ENCODE peak calls at places on chromosomes 11 and 22, in four cellular contexts. One of them, this sample, is unnamed.

GRCh38 chr11:45644981-45645889 is 20.2 kb downstream of the CHST1 start:
- DNase-seq in breast epithelium: no peak
- DNase-seq in A549: no peak
- DNase-seq in H54: no peak
- DNase-seq in this sample: peak

GRCh38 chr22:27670701-27671412 is 130.7 kb downstream of the MN1 start:
- DNase-seq in breast epithelium: no peak
- DNase-seq in A549: no peak
- DNase-seq in H54: no peak
- DNase-seq in this sample: no peak

GRCh38 chr11:116240661-116241060 is 532.1 kb downstream of the BUD13 start:
- DNase-seq in breast epithelium: no peak
- DNase-seq in A549: no peak
- DNase-seq in H54: no peak
- DNase-seq in this sample: no peak

GRCh38 chr11:63614136-63614664 is at the start of gene PLAAT3:
- DNase-seq in breast epithelium: peak
- DNase-seq in A549: peak
- DNase-seq in H54: peak
- DNase-seq in this sample: peak

GRCh38 chr11:701741-702513 is 4.1 kb upstream of the EPS8L2 start:
- DNase-seq in breast epithelium: no peak
- DNase-seq in A549: no peak
- DNase-seq in H54: no peak
- DNase-seq in this sample: no peak

GRCh38 chr11:64745219-64745522 is 1.2 kb upstream of the RASGRP2 start:
- DNase-seq in breast epithelium: no peak
- DNase-seq in A549: no peak
- DNase-seq in H54: no peak
- DNase-seq in this sample: peak

GRCh38 chr22:27952091-27952490 is 33.0 kb upstream of the PITPNB start:
- DNase-seq in breast epithelium: no peak
- DNase-seq in A549: no peak
- DNase-seq in H54: no peak
- DNase-seq in this sample: no peak

GRCh38 chr22:26322179-26322905 is 106.7 kb upstream of the ASPHD2 start:
- DNase-seq in breast epithelium: no peak
- DNase-seq in A549: no peak
- DNase-seq in H54: peak
- DNase-seq in this sample: no peak

GRCh38 chr11:27552356-27552755 is 45.8 kb upstream of the LIN7C start:
- DNase-seq in breast epithelium: no peak
- DNase-seq in A549: no peak
- DNase-seq in H54: no peak
- DNase-seq in this sample: no peak

GRCh38 chr11:110160016-110160415 is 66.8 kb downstream of the ZC3H12C start:
- DNase-seq in breast epithelium: no peak
- DNase-seq in A549: no peak
- DNase-seq in H54: no peak
- DNase-seq in this sample: no peak

GRCh38 chr22:32444068-32444467 is 20.2 kb downstream of the BPIFC start:
- DNase-seq in breast epithelium: no peak
- DNase-seq in A549: peak
- DNase-seq in H54: peak
- DNase-seq in this sample: no peak

GRCh38 chr11:122104381-122104780 is 11.6 kb downstream of the BLID start:
- DNase-seq in breast epithelium: no peak
- DNase-seq in A549: no peak
- DNase-seq in H54: no peak
- DNase-seq in this sample: no peak

GRCh38 chr11:77075425-77075905 is 8.7 kb downstream of the CAPN5 start:
- DNase-seq in breast epithelium: peak
- DNase-seq in A549: no peak
- DNase-seq in H54: no peak
- DNase-seq in this sample: peak

GRCh38 chr11:86476109-86476861 is 101.6 kb downstream of the CCDC81 start:
- DNase-seq in breast epithelium: no peak
- DNase-seq in A549: no peak
- DNase-seq in H54: no peak
- DNase-seq in this sample: no peak

GRCh38 chr22:21816787-21817496 is 50.5 kb downstream of the MAPK1 start:
- DNase-seq in breast epithelium: no peak
- DNase-seq in A549: peak
- DNase-seq in H54: peak
- DNase-seq in this sample: no peak

GRCh38 chr11:113549611-113550061 is 74.4 kb upstream of the DRD2 start:
- DNase-seq in breast epithelium: no peak
- DNase-seq in A549: no peak
- DNase-seq in H54: no peak
- DNase-seq in this sample: no peak

GRCh38 chr11:2155511-2155910 is 5.5 kb downstream of the INS start:
- DNase-seq in breast epithelium: no peak
- DNase-seq in A549: no peak
- DNase-seq in H54: no peak
- DNase-seq in this sample: no peak

GRCh38 chr11:2156416-2157182 is 4.4 kb downstream of the INS start:
- DNase-seq in breast epithelium: peak
- DNase-seq in A549: peak
- DNase-seq in H54: peak
- DNase-seq in this sample: peak

GRCh38 chr11:2158291-2158737 is 2.7 kb downstream of the INS start:
- DNase-seq in breast epithelium: no peak
- DNase-seq in A549: no peak
- DNase-seq in H54: no peak
- DNase-seq in this sample: no peak

GRCh38 chr11:2158966-2159365 is 2.0 kb downstream of the INS start:
- DNase-seq in breast epithelium: no peak
- DNase-seq in A549: no peak
- DNase-seq in H54: no peak
- DNase-seq in this sample: no peak

GRCh38 chr11:2157294-2158040 is 3.5 kb downstream of the INS start:
- DNase-seq in breast epithelium: no peak
- DNase-seq in A549: no peak
- DNase-seq in H54: no peak
- DNase-seq in this sample: no peak
- TF ChIP-seq POLR2A in breast epithelium: no peak
- TF ChIP-seq POLR2A in A549: no peak
- TF ChIP-seq POLR2A in H54: no peak
- TF ChIP-seq POLR2A in this sample: no peak

GRCh38 chr11:2313051-2313951 is 11.5 kb downstream of the TSPAN32 start:
- DNase-seq in breast epithelium: no peak
- DNase-seq in A549: no peak
- DNase-seq in H54: no peak
- DNase-seq in this sample: peak
- TF ChIP-seq POLR2A in breast epithelium: no peak
- TF ChIP-seq POLR2A in A549: no peak
- TF ChIP-seq POLR2A in H54: no peak
- TF ChIP-seq POLR2A in this sample: no peak

GRCh38 chr11:67239795-67240574 is 26.3 kb upstream of the GRK2 start:
- DNase-seq in breast epithelium: peak
- DNase-seq in A549: peak
- DNase-seq in H54: peak
- DNase-seq in this sample: peak

GRCh38 chr11:67238894-67239794 is 27.1 kb upstream of the GRK2 start:
- DNase-seq in breast epithelium: no peak
- DNase-seq in A549: no peak
- DNase-seq in H54: no peak
- DNase-seq in this sample: no peak

GRCh38 chr11:67242548-67242947 is 23.7 kb upstream of the GRK2 start:
- DNase-seq in breast epithelium: no peak
- DNase-seq in A549: no peak
- DNase-seq in H54: no peak
- DNase-seq in this sample: peak

GRCh38 chr11:67237574-67237973 is 28.7 kb upstream of the GRK2 start:
- DNase-seq in breast epithelium: no peak
- DNase-seq in A549: no peak
- DNase-seq in H54: no peak
- DNase-seq in this sample: no peak

GRCh38 chr11:67240575-67241389 is 25.5 kb upstream of the GRK2 start:
- DNase-seq in breast epithelium: peak
- DNase-seq in A549: peak
- DNase-seq in H54: no peak
- DNase-seq in this sample: peak
- TF ChIP-seq POLR2A in breast epithelium: no peak
- TF ChIP-seq POLR2A in A549: no peak
- TF ChIP-seq POLR2A in H54: no peak
- TF ChIP-seq POLR2A in this sample: no peak

DNA sequence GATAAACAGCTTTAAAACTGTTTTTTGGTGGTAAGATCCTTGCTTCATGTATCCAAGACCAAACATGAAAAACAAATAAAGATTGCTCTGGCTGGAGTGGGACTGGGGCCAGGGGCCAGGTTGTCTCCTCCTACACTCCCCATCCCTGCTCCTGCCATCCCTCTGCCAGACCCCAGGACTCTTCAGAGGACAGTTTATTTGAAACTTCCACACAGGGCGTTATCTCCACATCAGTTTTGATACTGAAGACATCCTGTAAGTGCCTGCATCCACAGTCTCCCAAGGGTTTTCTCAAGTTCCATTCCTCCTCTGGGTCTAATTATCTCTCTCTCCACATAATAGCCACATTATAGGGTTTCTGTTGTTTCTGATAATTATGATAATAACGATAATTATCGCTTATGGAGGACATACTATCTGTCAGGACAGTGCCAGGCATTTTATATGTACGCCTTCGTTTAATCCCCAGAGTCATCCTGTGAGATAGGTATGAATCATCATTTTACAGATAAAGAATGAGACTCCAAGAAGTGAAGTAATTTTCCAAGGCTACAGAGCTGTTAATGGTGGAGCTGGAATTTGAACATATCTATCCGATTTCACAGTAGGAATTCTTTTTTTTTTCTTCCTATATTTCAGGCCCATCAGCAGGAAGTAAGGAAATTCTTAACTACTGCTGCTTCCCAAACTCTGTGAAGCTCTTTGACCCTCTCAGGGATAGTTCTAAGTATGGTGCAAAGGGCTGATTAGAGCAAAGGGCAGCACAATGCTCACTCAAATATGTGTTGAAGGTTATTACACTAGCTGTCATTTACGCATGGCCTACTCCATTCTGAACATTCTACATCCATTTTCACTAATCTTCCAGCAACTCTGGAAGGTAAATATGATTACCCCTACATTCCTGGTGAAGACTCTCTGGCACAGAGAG is 488.0 kb upstream of the CCDC90B start:
- DNase-seq in breast epithelium: no peak
- DNase-seq in A549: no peak
- DNase-seq in H54: no peak
- DNase-seq in this sample: no peak
- TF ChIP-seq POLR2A in breast epithelium: no peak
- TF ChIP-seq POLR2A in A549: no peak
- TF ChIP-seq POLR2A in H54: no peak
- TF ChIP-seq POLR2A in this sample: no peak

GRCh38 chr22:45328822-45329535 is 19.2 kb downstream of the FAM118A start:
- DNase-seq in breast epithelium: no peak
- DNase-seq in A549: no peak
- DNase-seq in H54: no peak
- DNase-seq in this sample: peak

GRCh38 chr22:45330548-45330947 is 20.8 kb downstream of the FAM118A start:
- DNase-seq in breast epithelium: no peak
- DNase-seq in A549: no peak
- DNase-seq in H54: no peak
- DNase-seq in this sample: no peak

GRCh38 chr22:45331486-45331885 is 21.8 kb downstream of the FAM118A start:
- DNase-seq in breast epithelium: no peak
- DNase-seq in A549: no peak
- DNase-seq in H54: no peak
- DNase-seq in this sample: no peak

GRCh38 chr22:45332001-45332400 is 22.3 kb downstream of the FAM118A start:
- DNase-seq in breast epithelium: no peak
- DNase-seq in A549: no peak
- DNase-seq in H54: no peak
- DNase-seq in this sample: no peak

GRCh38 chr22:45329536-45329936 is 19.8 kb downstream of the FAM118A start:
- DNase-seq in breast epithelium: peak
- DNase-seq in A549: no peak
- DNase-seq in H54: no peak
- DNase-seq in this sample: no peak
- TF ChIP-seq POLR2A in breast epithelium: no peak
- TF ChIP-seq POLR2A in A549: no peak
- TF ChIP-seq POLR2A in H54: no peak
- TF ChIP-seq POLR2A in this sample: no peak

GRCh38 chr22:50192825-50193204 is 7.1 kb downstream of the TRABD start:
- DNase-seq in breast epithelium: no peak
- DNase-seq in A549: no peak
- DNase-seq in H54: no peak
- DNase-seq in this sample: no peak
- TF ChIP-seq POLR2A in breast epithelium: no peak
- TF ChIP-seq POLR2A in A549: no peak
- TF ChIP-seq POLR2A in H54: no peak
- TF ChIP-seq POLR2A in this sample: no peak

This sample was measured in lower leg skin.